ENCODE peak calls at places on chromosome 20, in nine cellular contexts. One of them, this sample, is unnamed.

GRCh38 chr20:50338479-50339195 is 148.0 kb downstream of the CEBPB start:
- DNase-seq in transverse colon: no peak
- DNase-seq in right atrium auricular region: no peak
- DNase-seq in neural crest cell: no peak
- DNase-seq in GM12865: peak; percentile 92
- DNase-seq in tibial artery: no peak
- DNase-seq in CD8-positive, alpha-beta T cell: peak; percentile 33
- DNase-seq in progenitor cell of endocrine pancreas: no peak
- DNase-seq in fibroblast of lung: no peak
- DNase-seq in this sample: no peak

GRCh38 chr20:25587536-25587935 is 2.2 kb upstream of the NINL start:
- DNase-seq in transverse colon: no peak
- DNase-seq in right atrium auricular region: no peak
- DNase-seq in neural crest cell: no peak
- DNase-seq in GM12865: no peak
- DNase-seq in tibial artery: no peak
- DNase-seq in CD8-positive, alpha-beta T cell: no peak
- DNase-seq in progenitor cell of endocrine pancreas: no peak
- DNase-seq in fibroblast of lung: no peak
- DNase-seq in this sample: no peak

GRCh38 chr20:12241065-12241464 is 323.4 kb downstream of the BTBD3 start:
- DNase-seq in transverse colon: no peak
- DNase-seq in right atrium auricular region: no peak
- DNase-seq in neural crest cell: no peak
- DNase-seq in GM12865: no peak
- DNase-seq in tibial artery: no peak
- DNase-seq in CD8-positive, alpha-beta T cell: no peak
- DNase-seq in progenitor cell of endocrine pancreas: no peak
- DNase-seq in fibroblast of lung: no peak
- DNase-seq in this sample: no peak

GRCh38 chr20:36656733-36657132 is 10.7 kb upstream of the SLA2 start:
- DNase-seq in transverse colon: no peak
- DNase-seq in right atrium auricular region: no peak
- DNase-seq in neural crest cell: no peak
- DNase-seq in GM12865: no peak
- DNase-seq in tibial artery: no peak
- DNase-seq in CD8-positive, alpha-beta T cell: no peak
- DNase-seq in progenitor cell of endocrine pancreas: no peak
- DNase-seq in fibroblast of lung: no peak
- DNase-seq in this sample: no peak

GRCh38 chr20:60478533-60478932 is 520.3 kb downstream of the CDH26 start:
- DNase-seq in transverse colon: no peak
- DNase-seq in right atrium auricular region: no peak
- DNase-seq in neural crest cell: no peak
- DNase-seq in GM12865: no peak
- DNase-seq in tibial artery: no peak
- DNase-seq in CD8-positive, alpha-beta T cell: no peak
- DNase-seq in progenitor cell of endocrine pancreas: no peak
- DNase-seq in fibroblast of lung: no peak
- DNase-seq in this sample: no peak

GRCh38 chr20:40336530-40336929 is 352.5 kb downstream of the MAFB start:
- DNase-seq in transverse colon: no peak
- DNase-seq in right atrium auricular region: no peak
- DNase-seq in neural crest cell: no peak
- DNase-seq in GM12865: no peak
- DNase-seq in tibial artery: no peak
- DNase-seq in CD8-positive, alpha-beta T cell: no peak
- DNase-seq in progenitor cell of endocrine pancreas: no peak
- DNase-seq in fibroblast of lung: no peak
- DNase-seq in this sample: no peak

GRCh38 chr20:44660506-44660905 is 9.0 kb upstream of the ADA start:
- DNase-seq in transverse colon: no peak
- DNase-seq in right atrium auricular region: no peak
- DNase-seq in neural crest cell: no peak
- DNase-seq in GM12865: peak; percentile 49
- DNase-seq in tibial artery: no peak
- DNase-seq in CD8-positive, alpha-beta T cell: no peak
- DNase-seq in progenitor cell of endocrine pancreas: no peak
- DNase-seq in fibroblast of lung: no peak
- DNase-seq in this sample: no peak

GRCh38 chr20:62407221-62407992 is at the start of gene CABLES2:
- DNase-seq in transverse colon: peak; percentile 94
- DNase-seq in right atrium auricular region: peak; percentile 95
- DNase-seq in neural crest cell: peak; percentile 85
- DNase-seq in GM12865: peak; percentile 96
- DNase-seq in tibial artery: peak; percentile 94
- DNase-seq in CD8-positive, alpha-beta T cell: peak; percentile 92
- DNase-seq in progenitor cell of endocrine pancreas: peak; percentile 83
- DNase-seq in fibroblast of lung: peak; percentile 92
- DNase-seq in this sample: peak; percentile 81

GRCh38 chr20:59723607-59724456 is 119.5 kb downstream of the PHACTR3 start:
- DNase-seq in transverse colon: no peak
- DNase-seq in right atrium auricular region: no peak
- DNase-seq in neural crest cell: no peak
- DNase-seq in GM12865: no peak
- DNase-seq in tibial artery: no peak
- DNase-seq in CD8-positive, alpha-beta T cell: no peak
- DNase-seq in progenitor cell of endocrine pancreas: no peak
- DNase-seq in fibroblast of lung: no peak
- DNase-seq in this sample: no peak

GRCh38 chr20:61168605-61169004 is 83.5 kb upstream of the CDH4 start:
- DNase-seq in transverse colon: no peak
- DNase-seq in right atrium auricular region: no peak
- DNase-seq in neural crest cell: no peak
- DNase-seq in GM12865: no peak
- DNase-seq in tibial artery: no peak
- DNase-seq in CD8-positive, alpha-beta T cell: no peak
- DNase-seq in progenitor cell of endocrine pancreas: no peak
- DNase-seq in fibroblast of lung: no peak
- DNase-seq in this sample: no peak

GRCh38 chr20:43205699-43206098 is 16.0 kb upstream of the PTPRT start:
- DNase-seq in transverse colon: no peak
- DNase-seq in right atrium auricular region: no peak
- DNase-seq in neural crest cell: no peak
- DNase-seq in GM12865: no peak
- DNase-seq in tibial artery: no peak
- DNase-seq in CD8-positive, alpha-beta T cell: no peak
- DNase-seq in progenitor cell of endocrine pancreas: no peak
- DNase-seq in fibroblast of lung: no peak
- DNase-seq in this sample: no peak
- TF ChIP-seq CTCF in transverse colon: no peak
- TF ChIP-seq CTCF in right atrium auricular region: no peak
- TF ChIP-seq CTCF in neural crest cell: peak; percentile 20
- TF ChIP-seq CTCF in GM12865: no peak
- TF ChIP-seq CTCF in tibial artery: no peak
- TF ChIP-seq CTCF in CD8-positive, alpha-beta T cell: no peak
- TF ChIP-seq CTCF in progenitor cell of endocrine pancreas: no peak
- TF ChIP-seq CTCF in fibroblast of lung: no peak
- TF ChIP-seq CTCF in this sample: no peak

DNA sequence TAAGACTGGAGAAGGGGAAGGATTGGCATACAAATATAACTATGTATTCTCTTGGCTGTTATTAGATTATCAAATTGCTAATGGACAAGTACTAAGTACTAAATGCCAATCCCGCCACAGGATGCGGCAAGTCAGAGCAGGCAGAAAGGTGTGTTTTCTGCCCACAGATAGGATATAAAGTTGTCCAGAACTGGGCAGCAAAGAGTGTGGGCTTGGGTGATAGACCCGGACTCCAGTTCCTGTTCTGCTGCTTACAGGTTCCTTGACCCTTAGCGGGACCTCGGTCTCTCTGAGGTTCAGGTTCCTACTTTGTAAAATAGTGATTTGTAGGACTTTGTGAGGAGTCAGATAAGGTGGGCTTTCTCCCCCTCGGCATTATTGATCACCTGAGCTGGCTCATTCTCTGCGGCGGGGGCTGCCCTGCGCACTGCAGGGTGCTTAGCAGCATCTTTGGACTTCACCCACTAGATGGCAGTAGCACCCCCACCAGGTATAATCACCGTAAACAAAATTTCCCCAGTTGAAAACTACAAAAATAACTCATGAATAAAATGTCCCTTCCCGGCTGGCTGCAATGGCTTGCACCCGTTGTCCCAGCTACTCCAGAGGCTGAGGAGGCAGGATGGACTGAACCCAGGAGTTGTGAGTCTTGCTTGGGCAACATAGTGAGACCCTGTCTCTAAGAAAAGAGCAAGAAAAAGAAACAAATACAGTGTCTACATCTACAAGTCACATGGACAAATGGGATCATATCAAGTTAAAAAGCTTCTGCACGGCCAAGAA is 193.1 kb downstream of the DOK5 start:
- DNase-seq in transverse colon: peak; percentile 10
- DNase-seq in right atrium auricular region: no peak
- DNase-seq in neural crest cell: peak; percentile 25
- DNase-seq in GM12865: peak; percentile 56
- DNase-seq in tibial artery: no peak
- DNase-seq in CD8-positive, alpha-beta T cell: no peak
- DNase-seq in progenitor cell of endocrine pancreas: peak; percentile 64
- DNase-seq in fibroblast of lung: peak; percentile 12
- DNase-seq in this sample: no peak
- TF ChIP-seq CTCF in transverse colon: peak; percentile 60
- TF ChIP-seq CTCF in right atrium auricular region: peak; percentile 56
- TF ChIP-seq CTCF in neural crest cell: peak; percentile 80
- TF ChIP-seq CTCF in GM12865: peak; percentile 68
- TF ChIP-seq CTCF in tibial artery: no peak
- TF ChIP-seq CTCF in CD8-positive, alpha-beta T cell: peak; percentile 47
- TF ChIP-seq CTCF in progenitor cell of endocrine pancreas: peak; percentile 91
- TF ChIP-seq CTCF in fibroblast of lung: peak; percentile 70
- TF ChIP-seq CTCF in this sample: peak; percentile 67

GRCh38 chr20:19786311-19786710 is 28.3 kb downstream of the RIN2 start:
- DNase-seq in transverse colon: peak; percentile 59
- DNase-seq in right atrium auricular region: peak; percentile 67
- DNase-seq in neural crest cell: no peak
- DNase-seq in GM12865: no peak
- DNase-seq in tibial artery: peak; percentile 57
- DNase-seq in CD8-positive, alpha-beta T cell: no peak
- DNase-seq in progenitor cell of endocrine pancreas: no peak
- DNase-seq in fibroblast of lung: peak; percentile 90
- DNase-seq in this sample: peak; percentile 91

GRCh38 chr20:19787366-19787765 is 29.3 kb downstream of the RIN2 start:
- DNase-seq in transverse colon: no peak
- DNase-seq in right atrium auricular region: no peak
- DNase-seq in neural crest cell: no peak
- DNase-seq in GM12865: no peak
- DNase-seq in tibial artery: no peak
- DNase-seq in CD8-positive, alpha-beta T cell: no peak
- DNase-seq in progenitor cell of endocrine pancreas: no peak
- DNase-seq in fibroblast of lung: no peak
- DNase-seq in this sample: no peak

GRCh38 chr20:19791887-19792286 is 33.8 kb downstream of the RIN2 start:
- DNase-seq in transverse colon: no peak
- DNase-seq in right atrium auricular region: no peak
- DNase-seq in neural crest cell: no peak
- DNase-seq in GM12865: no peak
- DNase-seq in tibial artery: no peak
- DNase-seq in CD8-positive, alpha-beta T cell: no peak
- DNase-seq in progenitor cell of endocrine pancreas: no peak
- DNase-seq in fibroblast of lung: no peak
- DNase-seq in this sample: no peak

GRCh38 chr20:19789446-19789845 is 31.4 kb downstream of the RIN2 start:
- DNase-seq in transverse colon: no peak
- DNase-seq in right atrium auricular region: no peak
- DNase-seq in neural crest cell: no peak
- DNase-seq in GM12865: no peak
- DNase-seq in tibial artery: no peak
- DNase-seq in CD8-positive, alpha-beta T cell: no peak
- DNase-seq in progenitor cell of endocrine pancreas: no peak
- DNase-seq in fibroblast of lung: no peak
- DNase-seq in this sample: no peak

DNA sequence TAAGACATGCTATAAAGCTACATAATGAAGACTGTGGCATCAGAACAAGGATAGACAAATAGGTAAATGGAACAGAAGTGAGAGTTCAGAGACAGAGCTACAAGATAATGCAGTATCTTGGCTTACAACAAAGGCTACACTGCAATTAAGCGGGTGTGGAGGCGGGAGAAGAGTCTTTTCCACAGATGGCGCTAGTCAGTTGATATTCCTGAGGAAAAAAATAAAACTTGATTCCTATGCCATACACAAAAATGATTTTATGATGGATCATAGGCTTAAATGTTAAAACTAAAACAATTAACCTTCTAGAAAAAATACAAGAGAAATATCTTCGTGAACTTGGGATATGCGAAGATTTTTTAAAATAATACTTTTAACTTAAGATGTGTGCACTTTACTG is 31.0 kb downstream of the RIN2 start:
- DNase-seq in transverse colon: no peak
- DNase-seq in right atrium auricular region: no peak
- DNase-seq in neural crest cell: no peak
- DNase-seq in GM12865: no peak
- DNase-seq in tibial artery: no peak
- DNase-seq in CD8-positive, alpha-beta T cell: no peak
- DNase-seq in progenitor cell of endocrine pancreas: no peak
- DNase-seq in fibroblast of lung: no peak
- DNase-seq in this sample: no peak
- TF ChIP-seq CTCF in transverse colon: no peak
- TF ChIP-seq CTCF in right atrium auricular region: no peak
- TF ChIP-seq CTCF in neural crest cell: no peak
- TF ChIP-seq CTCF in GM12865: no peak
- TF ChIP-seq CTCF in tibial artery: no peak
- TF ChIP-seq CTCF in CD8-positive, alpha-beta T cell: no peak
- TF ChIP-seq CTCF in progenitor cell of endocrine pancreas: no peak
- TF ChIP-seq CTCF in fibroblast of lung: no peak
- TF ChIP-seq CTCF in this sample: no peak

DNA sequence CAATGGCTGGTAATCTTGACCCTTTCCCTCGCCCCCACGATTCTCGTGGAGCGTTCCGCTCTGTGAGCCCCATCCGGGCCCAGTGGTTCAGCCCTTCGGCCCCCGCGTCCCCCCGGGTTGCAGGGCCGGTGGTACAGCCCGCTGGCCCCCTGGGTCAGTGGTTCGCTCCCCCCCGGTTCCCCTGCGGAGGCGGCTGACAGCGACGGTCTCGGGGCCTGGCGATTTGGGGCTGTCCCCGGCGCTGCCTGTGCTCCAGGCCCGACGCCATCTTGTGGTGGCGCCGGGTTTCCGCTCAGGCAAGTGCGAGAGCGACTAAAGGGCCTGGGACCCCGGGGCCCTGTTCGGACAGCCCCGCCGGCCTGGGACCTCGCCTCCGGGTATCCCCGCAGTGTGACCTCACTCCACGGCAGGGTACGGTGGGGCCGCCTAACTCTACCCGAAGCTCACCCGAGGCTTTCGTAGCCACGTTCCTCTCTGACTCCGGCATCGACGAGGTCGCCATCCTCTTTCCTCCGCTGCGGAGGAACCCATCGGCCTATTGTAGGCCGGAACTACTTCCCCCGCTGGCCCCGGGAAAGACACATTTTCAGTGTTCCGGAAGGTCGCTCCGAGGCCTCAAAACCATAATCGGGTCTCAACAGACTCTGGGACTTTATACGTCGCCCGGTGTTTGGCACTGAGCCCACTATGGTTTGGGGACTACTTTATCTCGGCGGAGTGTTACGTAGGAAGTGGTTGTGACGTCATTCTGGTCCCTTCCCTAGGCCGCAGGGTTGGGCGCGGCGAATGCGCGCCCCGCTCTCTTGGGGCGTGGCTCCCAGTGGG is at the start of gene ZNF335:
- DNase-seq in transverse colon: peak; percentile 95
- DNase-seq in right atrium auricular region: peak; percentile 95
- DNase-seq in neural crest cell: peak; percentile 95
- DNase-seq in GM12865: peak; percentile 99
- DNase-seq in tibial artery: peak; percentile 92
- DNase-seq in CD8-positive, alpha-beta T cell: peak; percentile 93
- DNase-seq in progenitor cell of endocrine pancreas: peak; percentile 92
- DNase-seq in fibroblast of lung: peak; percentile 98
- DNase-seq in this sample: peak; percentile 95
- TF ChIP-seq CTCF in transverse colon: peak; percentile 62
- TF ChIP-seq CTCF in right atrium auricular region: peak; percentile 34
- TF ChIP-seq CTCF in neural crest cell: no peak
- TF ChIP-seq CTCF in GM12865: peak; percentile 2
- TF ChIP-seq CTCF in tibial artery: peak; percentile 58
- TF ChIP-seq CTCF in CD8-positive, alpha-beta T cell: no peak
- TF ChIP-seq CTCF in progenitor cell of endocrine pancreas: peak; percentile 17
- TF ChIP-seq CTCF in fibroblast of lung: peak; percentile 16
- TF ChIP-seq CTCF in this sample: peak; percentile 24

This sample was measured in AG09319.